ENCODE peak calls at places on chromosomes 5 and 9, in nine cellular contexts. F is activated CD8-positive, alpha-beta memory T cell treated with anti-CD3 and anti-CD28 coated beads, Interleukin-2, amount 10 ng/mL, durations not matched to agents 7 days and 5 days; C is stimulated activated CD8-positive, alpha-beta memory T cell treated with anti-CD3 and anti-CD28 coated beads, Interleukin-4, amount 100 ng/mL, for 4 hours; M is HL-60; K is GM03348; A is dermis blood vessel endothelial cell; T is EL; P is NCI-H460; O is LoVo. Q is an unnamed sample.

GRCh38 chr5:125093776-125094175 is 347.3 kb upstream of the ZNF608 start:
- DNase-seq in M (no peak), A (peak; percentile 92), T (peak; percentile 90), O (no peak), C (no peak), P (peak; percentile 33), K (peak; percentile 74), F (no peak), Q (peak; percentile 23)

GRCh38 chr5:164370841-164371240 is 865.4 kb downstream of the MAT2B start:
- DNase-seq in O (peak; percentile 23), C (no peak), T (no peak), M (no peak), A (no peak), P (peak; percentile 41), K (no peak), F (no peak), Q (no peak)

GRCh38 chr9:123353984-123354591 is 1.9 kb upstream of the CRB2 start:
- DNase-seq in F (peak; percentile 75), O (peak; percentile 59), P (peak; percentile 54), T (peak; percentile 56), A (peak; percentile 79), M (peak; percentile 35), C (peak; percentile 12), K (peak; percentile 90), Q (peak; percentile 61)

GRCh38 chr5:146203872-146204192 is 427 bp downstream of the RBM27 start:
- DNase-seq in K (no peak), O (no peak), A (no peak), P (no peak), F (no peak), T (no peak), C (no peak), M (no peak), Q (no peak)

GRCh38 chr5:131109540-131110255 is 55.4 kb downstream of the HINT1 start:
- DNase-seq in T (peak; percentile 28), O (peak; percentile 56), F (no peak), P (peak; percentile 56), C (no peak), K (peak; percentile 71), A (peak; percentile 62), M (no peak), Q (peak; percentile 59)

GRCh38 chr9:83007521-83008300 is 55.2 kb downstream of the RASEF start:
- DNase-seq in M (no peak), O (no peak), K (no peak), T (no peak), P (no peak), A (no peak), C (no peak), F (no peak), Q (no peak)

GRCh38 chr9:95261890-95262289 is 55.6 kb downstream of the FANCC start:
- DNase-seq in T (peak; percentile 23), P (no peak), C (no peak), M (no peak), K (no peak), A (no peak), F (no peak), O (no peak), Q (no peak)

GRCh38 chr9:133569109-133569785 is 34.7 kb downstream of the ADAMTSL2 start:
- DNase-seq in O (no peak), C (no peak), K (no peak), T (no peak), A (no peak), F (no peak), P (no peak), M (no peak), Q (no peak)

GRCh38 chr9:36878986-36879982 is 154.8 kb downstream of the PAX5 start:
- DNase-seq in O (no peak), C (no peak), F (peak; percentile 51), T (no peak), K (no peak), M (no peak), A (no peak), P (no peak), Q (no peak)

GRCh38 chr9:73151653-73152382 is at the start of gene ANXA1:
- DNase-seq in O (peak; percentile 87), M (peak; percentile 57), C (no peak), P (peak; percentile 88), A (peak; percentile 91), F (no peak), K (peak; percentile 60), T (peak; percentile 79), Q (peak; percentile 75)

GRCh38 chr9:129676970-129677369 is 11.5 kb downstream of the PRRX2 start:
- DNase-seq in K (peak; percentile 77), O (no peak), A (no peak), M (no peak), P (peak; percentile 47), C (no peak), F (no peak), T (no peak), Q (no peak)

GRCh38 chr5:20335978-20336377 is 348.0 kb upstream of the CDH18 start:
- DNase-seq in F (no peak), C (no peak), A (no peak), K (no peak), P (no peak), T (no peak), O (no peak), M (no peak), Q (no peak)

GRCh38 chr5:181241393-181241975 is 2.2 kb downstream of the RACK1 start:
- DNase-seq in F (peak; percentile 83), K (peak; percentile 78), O (no peak), A (peak; percentile 88), T (peak; percentile 87), C (no peak), M (no peak), P (peak; percentile 79), Q (peak; percentile 43)

GRCh38 chr5:173590436-173591299 is 25.8 kb downstream of the BOD1 start:
- DNase-seq in A (no peak), C (no peak), T (no peak), F (no peak), K (no peak), P (no peak), M (no peak), O (no peak), Q (no peak)

GRCh38 chr5:85337400-85337799 is 952.7 kb upstream of the EDIL3 start:
- DNase-seq in K (no peak), C (no peak), T (no peak), F (no peak), O (no peak), P (no peak), A (no peak), M (no peak), Q (no peak)

GRCh38 chr5:34059997-34060396 is 17.0 kb upstream of the C1QTNF3 start:
- DNase-seq in A (no peak), K (no peak), F (no peak), P (no peak), T (no peak), O (no peak), M (no peak), C (no peak), Q (no peak)

GRCh38 chr5:120778491-120779293 is 314.6 kb downstream of the PRR16 start:
- DNase-seq in K (peak; percentile 37), T (peak; percentile 81), F (no peak), C (no peak), A (no peak), O (no peak), M (no peak), P (no peak), Q (peak; percentile 43)

GRCh38 chr9:121609845-121610637 is 41.4 kb upstream of the DAB2IP start:
- DNase-seq in M (no peak), A (peak; percentile 74), K (no peak), F (no peak), O (peak; percentile 53), P (no peak), C (no peak), T (peak; percentile 44), Q (no peak)

GRCh38 chr5:165630211-165630866 is 2124.9 kb downstream of the MAT2B start:
- DNase-seq in T (peak; percentile 0), F (peak; percentile 39), M (peak; percentile 31), K (peak; percentile 52), O (peak; percentile 44), C (no peak), P (peak; percentile 20), A (peak; percentile 38), Q (peak; percentile 5)

GRCh38 chr5:76249601-76250000 is 153.5 kb upstream of the IQGAP2 start:
- DNase-seq in F (no peak), P (no peak), T (no peak), M (no peak), K (no peak), A (no peak), O (no peak), C (no peak), Q (no peak)

GRCh38 chr9:134396258-134396742 is 70.0 kb downstream of the RXRA start:
- DNase-seq in M (peak; percentile 98), T (no peak), K (no peak), C (no peak), O (no peak), F (peak; percentile 78), P (no peak), A (no peak), Q (no peak)

GRCh38 chr5:180353226-180353962 is at the start of gene GFPT2:
- DNase-seq in P (peak; percentile 76), T (peak; percentile 66), O (no peak), F (peak; percentile 75), A (peak; percentile 75), C (peak; percentile 42), K (peak; percentile 100), M (no peak), Q (peak; percentile 86)

GRCh38 chr5:62296998-62297397 is 9.0 kb upstream of the KIF2A start:
- DNase-seq in O (no peak), C (no peak), K (no peak), F (peak; percentile 67), T (no peak), M (no peak), P (no peak), A (no peak), Q (no peak)

GRCh38 chr5:180111273-180111695 is 39.7 kb upstream of the RNF130 start:
- DNase-seq in M (no peak), O (no peak), P (no peak), T (no peak), K (no peak), F (no peak), A (no peak), C (no peak), Q (no peak)

GRCh38 chr9:134375430-134376385 is 49.5 kb downstream of the RXRA start:
- DNase-seq in M (no peak), K (peak; percentile 58), T (no peak), O (no peak), C (no peak), P (no peak), A (peak; percentile 54), F (no peak), Q (peak; percentile 44)